ENCODE peak calls at places on chromosomes 12 and 14, in ten cellular contexts. One of them, this sample, is unnamed.
A peak's percentile ranks its signal among the peaks of the same experiment; 100 is the strongest.

GRCh38 chr14:91872517-91873470 is 5.5 kb upstream of the TC2N start:
- DNase-seq in lower lobe of right lung: peak; percentile 85
- DNase-seq in effector CD4-positive, alpha-beta T cell: peak; percentile 59
- DNase-seq in iris pigment epithelial cell: peak; percentile 85
- DNase-seq in WTC11: no peak
- DNase-seq in epithelial cell of esophagus: peak; percentile 91
- DNase-seq in activated CD4-positive, alpha-beta T cell treated with anti-CD3 and anti-CD28 coated beads, Interleukin-2, amount 50 U/mL, for 1 hour: peak; percentile 63
- DNase-seq in activated B cell treated with CpG ODN at 0.5 μM for 24 hours: no peak
- DNase-seq in iPS-NIHi11: peak; percentile 36
- DNase-seq in NCI-H510A treated with DMSO at 0.1 percent for 48 hours: peak; percentile 39
- DNase-seq in this sample: peak; percentile 90

GRCh38 chr12:124548854-124549378 is 18.5 kb downstream of the NCOR2 start:
- DNase-seq in lower lobe of right lung: peak; percentile 62
- DNase-seq in NCI-H510A treated with DMSO at 0.1 percent for 48 hours: no peak
- DNase-seq in iris pigment epithelial cell: peak; percentile 84
- DNase-seq in activated B cell treated with CpG ODN at 0.5 μM for 24 hours: no peak
- DNase-seq in effector CD4-positive, alpha-beta T cell: no peak
- DNase-seq in WTC11: no peak
- DNase-seq in epithelial cell of esophagus: no peak
- DNase-seq in iPS-NIHi11: no peak
- DNase-seq in activated CD4-positive, alpha-beta T cell treated with anti-CD3 and anti-CD28 coated beads, Interleukin-2, amount 50 U/mL, for 1 hour: no peak
- DNase-seq in this sample: no peak

GRCh38 chr12:100493371-100494012 is 19.8 kb downstream of the NR1H4 start:
- DNase-seq in NCI-H510A treated with DMSO at 0.1 percent for 48 hours: no peak
- DNase-seq in activated CD4-positive, alpha-beta T cell treated with anti-CD3 and anti-CD28 coated beads, Interleukin-2, amount 50 U/mL, for 1 hour: no peak
- DNase-seq in iris pigment epithelial cell: peak; percentile 72
- DNase-seq in effector CD4-positive, alpha-beta T cell: no peak
- DNase-seq in activated B cell treated with CpG ODN at 0.5 μM for 24 hours: no peak
- DNase-seq in WTC11: no peak
- DNase-seq in lower lobe of right lung: no peak
- DNase-seq in epithelial cell of esophagus: peak; percentile 7
- DNase-seq in iPS-NIHi11: no peak
- DNase-seq in this sample: no peak

GRCh38 chr14:69716483-69717187 is 50.3 kb upstream of the SRSF5 start:
- DNase-seq in lower lobe of right lung: no peak
- DNase-seq in WTC11: no peak
- DNase-seq in activated B cell treated with CpG ODN at 0.5 μM for 24 hours: no peak
- DNase-seq in iPS-NIHi11: no peak
- DNase-seq in epithelial cell of esophagus: peak; percentile 94
- DNase-seq in NCI-H510A treated with DMSO at 0.1 percent for 48 hours: no peak
- DNase-seq in activated CD4-positive, alpha-beta T cell treated with anti-CD3 and anti-CD28 coated beads, Interleukin-2, amount 50 U/mL, for 1 hour: peak; percentile 13
- DNase-seq in iris pigment epithelial cell: peak; percentile 100
- DNase-seq in effector CD4-positive, alpha-beta T cell: no peak
- DNase-seq in this sample: peak; percentile 90

GRCh38 chr14:103372552-103373304 is 12.5 kb upstream of the MARK3 start:
- DNase-seq in WTC11: no peak
- DNase-seq in activated B cell treated with CpG ODN at 0.5 μM for 24 hours: no peak
- DNase-seq in activated CD4-positive, alpha-beta T cell treated with anti-CD3 and anti-CD28 coated beads, Interleukin-2, amount 50 U/mL, for 1 hour: no peak
- DNase-seq in lower lobe of right lung: no peak
- DNase-seq in iPS-NIHi11: peak; percentile 45
- DNase-seq in iris pigment epithelial cell: peak; percentile 94
- DNase-seq in effector CD4-positive, alpha-beta T cell: no peak
- DNase-seq in NCI-H510A treated with DMSO at 0.1 percent for 48 hours: no peak
- DNase-seq in epithelial cell of esophagus: peak; percentile 99
- DNase-seq in this sample: no peak

GRCh38 chr12:118068361-118068958 is 7.5 kb upstream of the WSB2 start:
- DNase-seq in iris pigment epithelial cell: no peak
- DNase-seq in WTC11: no peak
- DNase-seq in effector CD4-positive, alpha-beta T cell: no peak
- DNase-seq in lower lobe of right lung: no peak
- DNase-seq in iPS-NIHi11: no peak
- DNase-seq in activated B cell treated with CpG ODN at 0.5 μM for 24 hours: no peak
- DNase-seq in epithelial cell of esophagus: no peak
- DNase-seq in NCI-H510A treated with DMSO at 0.1 percent for 48 hours: no peak
- DNase-seq in activated CD4-positive, alpha-beta T cell treated with anti-CD3 and anti-CD28 coated beads, Interleukin-2, amount 50 U/mL, for 1 hour: no peak
- DNase-seq in this sample: no peak

GRCh38 chr12:50246873-50247612 is 36.3 kb downstream of the LIMA1 start:
- DNase-seq in epithelial cell of esophagus: peak; percentile 95
- DNase-seq in activated CD4-positive, alpha-beta T cell treated with anti-CD3 and anti-CD28 coated beads, Interleukin-2, amount 50 U/mL, for 1 hour: no peak
- DNase-seq in activated B cell treated with CpG ODN at 0.5 μM for 24 hours: no peak
- DNase-seq in iPS-NIHi11: peak; percentile 56
- DNase-seq in WTC11: no peak
- DNase-seq in lower lobe of right lung: no peak
- DNase-seq in NCI-H510A treated with DMSO at 0.1 percent for 48 hours: no peak
- DNase-seq in effector CD4-positive, alpha-beta T cell: no peak
- DNase-seq in iris pigment epithelial cell: peak; percentile 92
- DNase-seq in this sample: no peak

GRCh38 chr14:68140111-68140741 is 320.6 kb downstream of the RAD51B start:
- DNase-seq in iris pigment epithelial cell: peak; percentile 97
- DNase-seq in NCI-H510A treated with DMSO at 0.1 percent for 48 hours: peak; percentile 54
- DNase-seq in iPS-NIHi11: peak; percentile 18
- DNase-seq in activated B cell treated with CpG ODN at 0.5 μM for 24 hours: no peak
- DNase-seq in lower lobe of right lung: no peak
- DNase-seq in activated CD4-positive, alpha-beta T cell treated with anti-CD3 and anti-CD28 coated beads, Interleukin-2, amount 50 U/mL, for 1 hour: no peak
- DNase-seq in epithelial cell of esophagus: peak; percentile 98
- DNase-seq in WTC11: no peak
- DNase-seq in effector CD4-positive, alpha-beta T cell: no peak
- DNase-seq in this sample: peak; percentile 100

GRCh38 chr12:115209230-115209629 is 525.3 kb upstream of the TBX3 start:
- DNase-seq in iris pigment epithelial cell: no peak
- DNase-seq in WTC11: no peak
- DNase-seq in activated B cell treated with CpG ODN at 0.5 μM for 24 hours: no peak
- DNase-seq in epithelial cell of esophagus: no peak
- DNase-seq in iPS-NIHi11: no peak
- DNase-seq in effector CD4-positive, alpha-beta T cell: no peak
- DNase-seq in lower lobe of right lung: no peak
- DNase-seq in activated CD4-positive, alpha-beta T cell treated with anti-CD3 and anti-CD28 coated beads, Interleukin-2, amount 50 U/mL, for 1 hour: no peak
- DNase-seq in NCI-H510A treated with DMSO at 0.1 percent for 48 hours: no peak
- DNase-seq in this sample: no peak

GRCh38 chr12:131087302-131087818 is 133.7 kb downstream of the ADGRD1 start:
- DNase-seq in epithelial cell of esophagus: no peak
- DNase-seq in NCI-H510A treated with DMSO at 0.1 percent for 48 hours: no peak
- DNase-seq in WTC11: peak; percentile 8
- DNase-seq in lower lobe of right lung: peak; percentile 34
- DNase-seq in activated CD4-positive, alpha-beta T cell treated with anti-CD3 and anti-CD28 coated beads, Interleukin-2, amount 50 U/mL, for 1 hour: no peak
- DNase-seq in activated B cell treated with CpG ODN at 0.5 μM for 24 hours: no peak
- DNase-seq in effector CD4-positive, alpha-beta T cell: no peak
- DNase-seq in iris pigment epithelial cell: no peak
- DNase-seq in iPS-NIHi11: no peak
- DNase-seq in this sample: no peak

GRCh38 chr12:59649203-59649602 is 53.4 kb downstream of the SLC16A7 start:
- DNase-seq in activated CD4-positive, alpha-beta T cell treated with anti-CD3 and anti-CD28 coated beads, Interleukin-2, amount 50 U/mL, for 1 hour: no peak
- DNase-seq in NCI-H510A treated with DMSO at 0.1 percent for 48 hours: no peak
- DNase-seq in epithelial cell of esophagus: peak; percentile 35
- DNase-seq in lower lobe of right lung: no peak
- DNase-seq in activated B cell treated with CpG ODN at 0.5 μM for 24 hours: no peak
- DNase-seq in effector CD4-positive, alpha-beta T cell: no peak
- DNase-seq in iPS-NIHi11: no peak
- DNase-seq in iris pigment epithelial cell: peak; percentile 80
- DNase-seq in WTC11: no peak
- DNase-seq in this sample: no peak

GRCh38 chr12:61915420-61915819 is 344.8 kb upstream of the USP15 start:
- DNase-seq in activated CD4-positive, alpha-beta T cell treated with anti-CD3 and anti-CD28 coated beads, Interleukin-2, amount 50 U/mL, for 1 hour: no peak
- DNase-seq in iris pigment epithelial cell: no peak
- DNase-seq in WTC11: no peak
- DNase-seq in NCI-H510A treated with DMSO at 0.1 percent for 48 hours: no peak
- DNase-seq in lower lobe of right lung: no peak
- DNase-seq in activated B cell treated with CpG ODN at 0.5 μM for 24 hours: no peak
- DNase-seq in effector CD4-positive, alpha-beta T cell: no peak
- DNase-seq in epithelial cell of esophagus: no peak
- DNase-seq in iPS-NIHi11: no peak
- DNase-seq in this sample: no peak

GRCh38 chr14:100417466-100417865 is 94.3 kb downstream of the SLC25A47 start:
- DNase-seq in lower lobe of right lung: no peak
- DNase-seq in activated CD4-positive, alpha-beta T cell treated with anti-CD3 and anti-CD28 coated beads, Interleukin-2, amount 50 U/mL, for 1 hour: no peak
- DNase-seq in WTC11: peak; percentile 79
- DNase-seq in epithelial cell of esophagus: peak; percentile 91
- DNase-seq in iPS-NIHi11: peak; percentile 83
- DNase-seq in effector CD4-positive, alpha-beta T cell: no peak
- DNase-seq in activated B cell treated with CpG ODN at 0.5 μM for 24 hours: no peak
- DNase-seq in iris pigment epithelial cell: peak; percentile 96
- DNase-seq in NCI-H510A treated with DMSO at 0.1 percent for 48 hours: peak; percentile 95
- DNase-seq in this sample: no peak

GRCh38 chr14:92352158-92352985 is 29.4 kb downstream of the SLC24A4 start:
- DNase-seq in effector CD4-positive, alpha-beta T cell: no peak
- DNase-seq in NCI-H510A treated with DMSO at 0.1 percent for 48 hours: no peak
- DNase-seq in lower lobe of right lung: no peak
- DNase-seq in iPS-NIHi11: peak; percentile 63
- DNase-seq in activated CD4-positive, alpha-beta T cell treated with anti-CD3 and anti-CD28 coated beads, Interleukin-2, amount 50 U/mL, for 1 hour: no peak
- DNase-seq in epithelial cell of esophagus: peak; percentile 27
- DNase-seq in activated B cell treated with CpG ODN at 0.5 μM for 24 hours: no peak
- DNase-seq in iris pigment epithelial cell: peak; percentile 52
- DNase-seq in WTC11: peak; percentile 67
- DNase-seq in this sample: no peak